ENCODE peak calls at places on chromosome 1, in nine cellular contexts. One of them, this sample, is unnamed.

GRCh38 chr1:184028854-184029623 is 8.5 kb downstream of the COLGALT2 start:
- DNase-seq in NB4: no peak
- DNase-seq in cardiac fibroblast: no peak
- DNase-seq in mesenchymal stem cell: no peak
- DNase-seq in H7: no peak
- DNase-seq in thoracic aorta: no peak
- DNase-seq in esophagus muscularis mucosa: no peak
- DNase-seq in left ventricle myocardium inferior: peak; percentile 47
- DNase-seq in PC-3: no peak
- DNase-seq in this sample: no peak

GRCh38 chr1:84300991-84301758 is at the start of gene SAMD13:
- DNase-seq in PC-3: peak; percentile 70
- DNase-seq in cardiac fibroblast: peak; percentile 84
- DNase-seq in left ventricle myocardium inferior: peak; percentile 47
- DNase-seq in H7: no peak
- DNase-seq in esophagus muscularis mucosa: no peak
- DNase-seq in NB4: peak; percentile 64
- DNase-seq in mesenchymal stem cell: peak; percentile 66
- DNase-seq in thoracic aorta: peak; percentile 30
- DNase-seq in this sample: peak; percentile 63

GRCh38 chr1:185704181-185704580 is 30.0 kb upstream of the HMCN1 start:
- DNase-seq in esophagus muscularis mucosa: no peak
- DNase-seq in cardiac fibroblast: no peak
- DNase-seq in NB4: no peak
- DNase-seq in PC-3: no peak
- DNase-seq in left ventricle myocardium inferior: no peak
- DNase-seq in H7: no peak
- DNase-seq in mesenchymal stem cell: no peak
- DNase-seq in thoracic aorta: no peak
- DNase-seq in this sample: no peak

GRCh38 chr1:115098979-115099692 is 9.8 kb upstream of the TSPAN2 start:
- DNase-seq in NB4: peak; percentile 79
- DNase-seq in left ventricle myocardium inferior: no peak
- DNase-seq in cardiac fibroblast: peak; percentile 32
- DNase-seq in PC-3: peak; percentile 82
- DNase-seq in mesenchymal stem cell: no peak
- DNase-seq in esophagus muscularis mucosa: no peak
- DNase-seq in thoracic aorta: no peak
- DNase-seq in H7: no peak
- DNase-seq in this sample: peak; percentile 70

GRCh38 chr1:117656202-117656641 is 50.4 kb downstream of the TENT5C start:
- DNase-seq in NB4: no peak
- DNase-seq in cardiac fibroblast: no peak
- DNase-seq in esophagus muscularis mucosa: no peak
- DNase-seq in left ventricle myocardium inferior: no peak
- DNase-seq in thoracic aorta: no peak
- DNase-seq in mesenchymal stem cell: no peak
- DNase-seq in H7: no peak
- DNase-seq in PC-3: no peak
- DNase-seq in this sample: no peak

GRCh38 chr1:157150631-157151030 is 12.4 kb upstream of the ETV3 start:
- DNase-seq in PC-3: no peak
- DNase-seq in thoracic aorta: no peak
- DNase-seq in left ventricle myocardium inferior: no peak
- DNase-seq in esophagus muscularis mucosa: no peak
- DNase-seq in mesenchymal stem cell: no peak
- DNase-seq in H7: no peak
- DNase-seq in cardiac fibroblast: no peak
- DNase-seq in NB4: no peak
- DNase-seq in this sample: no peak

GRCh38 chr1:22639286-22639685 is 2.9 kb downstream of the C1QA start:
- DNase-seq in esophagus muscularis mucosa: no peak
- DNase-seq in PC-3: no peak
- DNase-seq in NB4: peak; percentile 53
- DNase-seq in thoracic aorta: no peak
- DNase-seq in cardiac fibroblast: peak; percentile 27
- DNase-seq in H7: peak; percentile 94
- DNase-seq in left ventricle myocardium inferior: peak; percentile 27
- DNase-seq in mesenchymal stem cell: peak; percentile 74
- DNase-seq in this sample: no peak

GRCh38 chr1:211788626-211789025 is 41.9 kb downstream of the LPGAT1 start:
- DNase-seq in H7: no peak
- DNase-seq in esophagus muscularis mucosa: no peak
- DNase-seq in thoracic aorta: no peak
- DNase-seq in mesenchymal stem cell: peak; percentile 68
- DNase-seq in NB4: no peak
- DNase-seq in cardiac fibroblast: peak; percentile 19
- DNase-seq in left ventricle myocardium inferior: no peak
- DNase-seq in PC-3: no peak
- DNase-seq in this sample: no peak

GRCh38 chr1:207826557-207827487 is 75.0 kb downstream of the CD46 start:
- DNase-seq in left ventricle myocardium inferior: no peak
- DNase-seq in PC-3: peak; percentile 64
- DNase-seq in mesenchymal stem cell: peak; percentile 34
- DNase-seq in cardiac fibroblast: no peak
- DNase-seq in thoracic aorta: no peak
- DNase-seq in H7: no peak
- DNase-seq in NB4: peak; percentile 27
- DNase-seq in esophagus muscularis mucosa: no peak
- DNase-seq in this sample: peak; percentile 47

GRCh38 chr1:154453577-154454352 is 48.3 kb upstream of the TDRD10 start:
- DNase-seq in cardiac fibroblast: peak; percentile 80
- DNase-seq in esophagus muscularis mucosa: no peak
- DNase-seq in mesenchymal stem cell: peak; percentile 38
- DNase-seq in NB4: peak; percentile 73
- DNase-seq in H7: no peak
- DNase-seq in left ventricle myocardium inferior: no peak
- DNase-seq in thoracic aorta: no peak
- DNase-seq in PC-3: peak; percentile 31
- DNase-seq in this sample: peak; percentile 84

GRCh38 chr1:93692451-93692861 is 10.8 kb upstream of the BCAR3 start:
- DNase-seq in left ventricle myocardium inferior: no peak
- DNase-seq in cardiac fibroblast: no peak
- DNase-seq in thoracic aorta: no peak
- DNase-seq in PC-3: peak; percentile 87
- DNase-seq in NB4: no peak
- DNase-seq in H7: no peak
- DNase-seq in esophagus muscularis mucosa: no peak
- DNase-seq in mesenchymal stem cell: no peak
- DNase-seq in this sample: peak; percentile 84

GRCh38 chr1:91948501-91949355 is 473 bp upstream of the BRDT start:
- DNase-seq in left ventricle myocardium inferior: no peak
- DNase-seq in PC-3: no peak
- DNase-seq in H7: peak; percentile 43
- DNase-seq in cardiac fibroblast: no peak
- DNase-seq in NB4: peak; percentile 2
- DNase-seq in mesenchymal stem cell: no peak
- DNase-seq in esophagus muscularis mucosa: no peak
- DNase-seq in thoracic aorta: no peak
- DNase-seq in this sample: no peak

DNA sequence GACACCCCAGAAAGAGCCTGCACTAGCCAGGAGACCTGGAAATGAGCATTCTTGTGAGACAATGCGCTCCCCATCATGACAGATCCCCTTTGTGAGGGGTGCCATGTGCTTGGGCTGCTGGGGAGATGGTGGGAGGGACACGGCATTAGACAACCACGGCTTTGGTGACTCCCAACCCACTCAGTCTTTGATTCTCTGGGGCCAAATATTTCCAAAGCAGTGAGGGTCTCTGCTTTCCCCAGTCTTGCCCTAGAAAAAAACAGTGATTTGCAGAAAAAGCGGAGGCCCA is 10.2 kb downstream of the SLC45A3 start:
- DNase-seq in thoracic aorta: no peak
- DNase-seq in esophagus muscularis mucosa: no peak
- DNase-seq in H7: no peak
- DNase-seq in NB4: no peak
- DNase-seq in PC-3: no peak
- DNase-seq in cardiac fibroblast: no peak
- DNase-seq in mesenchymal stem cell: no peak
- DNase-seq in left ventricle myocardium inferior: no peak
- DNase-seq in this sample: no peak
- H3K4me3 ChIP-seq in thoracic aorta: no peak overlapping the region
- H3K4me3 ChIP-seq in esophagus muscularis mucosa: no peak overlapping the region
- H3K4me3 ChIP-seq in H7: no peak overlapping the region
- H3K4me3 ChIP-seq in NB4: no peak overlapping the region
- H3K4me3 ChIP-seq in PC-3: no peak overlapping the region
- H3K4me3 ChIP-seq in cardiac fibroblast: no peak overlapping the region
- H3K4me3 ChIP-seq in mesenchymal stem cell: no peak overlapping the region
- H3K4me3 ChIP-seq in left ventricle myocardium inferior: no peak overlapping the region
- H3K4me3 ChIP-seq in this sample: no peak overlapping the region

GRCh38 chr1:113868387-113869083 is 3.0 kb downstream of the PTPN22 start:
- DNase-seq in NB4: peak; percentile 19
- DNase-seq in esophagus muscularis mucosa: no peak
- DNase-seq in thoracic aorta: no peak
- DNase-seq in mesenchymal stem cell: no peak
- DNase-seq in PC-3: peak; percentile 68
- DNase-seq in cardiac fibroblast: peak; percentile 9
- DNase-seq in H7: no peak
- DNase-seq in left ventricle myocardium inferior: no peak
- DNase-seq in this sample: peak; percentile 84

GRCh38 chr1:113870778-113871177 is 734 bp downstream of the PTPN22 start:
- DNase-seq in cardiac fibroblast: no peak
- DNase-seq in left ventricle myocardium inferior: no peak
- DNase-seq in esophagus muscularis mucosa: no peak
- DNase-seq in PC-3: no peak
- DNase-seq in thoracic aorta: no peak
- DNase-seq in NB4: no peak
- DNase-seq in H7: no peak
- DNase-seq in mesenchymal stem cell: no peak
- DNase-seq in this sample: no peak

GRCh38 chr1:113874017-113874879 is 2.7 kb upstream of the PTPN22 start:
- DNase-seq in H7: peak; percentile 18
- DNase-seq in cardiac fibroblast: peak; percentile 49
- DNase-seq in thoracic aorta: no peak
- DNase-seq in PC-3: peak; percentile 61
- DNase-seq in NB4: peak; percentile 71
- DNase-seq in mesenchymal stem cell: no peak
- DNase-seq in left ventricle myocardium inferior: no peak
- DNase-seq in esophagus muscularis mucosa: no peak
- DNase-seq in this sample: peak; percentile 88

GRCh38 chr1:113872219-113872934 is 865 bp upstream of the PTPN22 start:
- DNase-seq in left ventricle myocardium inferior: no peak
- DNase-seq in cardiac fibroblast: peak; percentile 52
- DNase-seq in mesenchymal stem cell: no peak
- DNase-seq in NB4: peak; percentile 78
- DNase-seq in H7: no peak
- DNase-seq in PC-3: no peak
- DNase-seq in thoracic aorta: no peak
- DNase-seq in esophagus muscularis mucosa: no peak
- DNase-seq in this sample: no peak

DNA sequence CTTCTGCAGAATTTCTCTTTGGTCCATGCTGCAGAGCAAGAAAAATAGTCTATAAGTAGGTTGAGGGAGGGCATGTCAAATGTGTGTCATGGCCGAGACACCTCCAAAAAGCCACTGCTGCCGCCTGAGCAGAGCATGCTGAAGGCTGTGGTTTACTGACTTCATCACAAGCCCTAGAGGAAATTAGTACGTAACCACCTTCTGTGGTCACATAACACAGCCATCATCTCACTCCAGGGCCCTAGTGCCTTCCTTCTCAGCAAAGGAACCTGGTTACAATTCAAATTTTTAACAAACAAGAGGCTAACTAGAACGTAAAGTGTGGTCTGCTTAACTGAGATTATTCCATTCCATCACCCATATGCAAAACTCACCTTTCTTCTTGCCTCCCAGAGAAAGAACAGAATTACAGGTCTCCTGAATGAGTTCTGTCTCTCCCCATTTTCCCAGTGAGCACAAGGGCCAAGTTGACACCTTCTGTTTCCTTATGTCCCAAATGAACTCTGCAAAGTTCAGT is at the start of gene PTPN22:
- DNase-seq in thoracic aorta: no peak
- DNase-seq in PC-3: peak; percentile 57
- DNase-seq in cardiac fibroblast: peak; percentile 64
- DNase-seq in NB4: peak; percentile 94
- DNase-seq in esophagus muscularis mucosa: no peak
- DNase-seq in left ventricle myocardium inferior: no peak
- DNase-seq in mesenchymal stem cell: peak; percentile 53
- DNase-seq in H7: no peak
- DNase-seq in this sample: peak; percentile 75
- H3K4me3 ChIP-seq in thoracic aorta: peak within 1 kb of the TSS; percentile 56
- H3K4me3 ChIP-seq in PC-3: no peak within 1 kb of the TSS
- H3K4me3 ChIP-seq in cardiac fibroblast: no peak within 1 kb of the TSS
- H3K4me3 ChIP-seq in NB4: peak within 1 kb of the TSS; percentile 79
- H3K4me3 ChIP-seq in esophagus muscularis mucosa: no peak within 1 kb of the TSS
- H3K4me3 ChIP-seq in left ventricle myocardium inferior: no peak within 1 kb of the TSS
- H3K4me3 ChIP-seq in mesenchymal stem cell: no peak within 1 kb of the TSS
- H3K4me3 ChIP-seq in H7: no peak within 1 kb of the TSS
- H3K4me3 ChIP-seq in this sample: no peak within 1 kb of the TSS

GRCh38 chr1:99133759-99134158 is 129.1 kb upstream of the PLPPR5 start:
- DNase-seq in mesenchymal stem cell: no peak
- DNase-seq in esophagus muscularis mucosa: no peak
- DNase-seq in H7: no peak
- DNase-seq in thoracic aorta: no peak
- DNase-seq in left ventricle myocardium inferior: no peak
- DNase-seq in PC-3: no peak
- DNase-seq in NB4: no peak
- DNase-seq in cardiac fibroblast: no peak
- DNase-seq in this sample: peak; percentile 0

GRCh38 chr1:99139876-99140275 is 124.4 kb upstream of the PLPPR4 start:
- DNase-seq in left ventricle myocardium inferior: no peak
- DNase-seq in mesenchymal stem cell: no peak
- DNase-seq in cardiac fibroblast: no peak
- DNase-seq in NB4: no peak
- DNase-seq in H7: no peak
- DNase-seq in thoracic aorta: no peak
- DNase-seq in PC-3: no peak
- DNase-seq in esophagus muscularis mucosa: no peak
- DNase-seq in this sample: no peak

DNA sequence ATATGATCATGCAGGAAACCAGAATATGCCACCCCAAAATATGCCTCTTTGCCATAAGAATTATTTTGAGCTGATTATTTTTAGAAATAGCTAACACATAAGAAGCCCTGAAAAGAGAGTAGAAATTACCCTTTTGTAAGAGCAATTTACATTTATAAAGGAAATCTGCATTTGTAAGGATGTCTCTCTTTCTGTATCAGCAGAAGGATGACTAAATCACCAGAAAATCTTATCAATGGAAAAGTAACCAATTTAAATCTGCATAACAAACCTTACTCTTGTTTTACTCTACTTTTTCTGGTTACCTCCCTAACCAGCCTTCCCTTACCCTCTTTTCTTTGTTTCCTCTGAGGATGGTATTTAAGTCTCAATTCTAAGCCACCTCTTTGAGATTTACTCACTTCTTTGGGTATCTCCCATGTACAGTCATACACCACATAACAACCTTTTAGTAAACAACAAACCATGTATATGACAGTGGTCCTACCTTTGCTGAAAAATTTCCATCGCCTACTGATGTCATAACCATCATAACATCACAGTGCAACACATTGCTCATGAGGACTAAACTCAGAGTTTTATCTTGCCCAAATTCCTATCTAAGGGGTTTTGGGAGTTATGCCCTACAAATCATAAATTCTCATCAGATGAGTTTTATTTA is 126.6 kb upstream of the PLPPR4 start:
- DNase-seq in thoracic aorta: no peak
- DNase-seq in esophagus muscularis mucosa: no peak
- DNase-seq in H7: peak; percentile 7
- DNase-seq in left ventricle myocardium inferior: no peak
- DNase-seq in mesenchymal stem cell: no peak
- DNase-seq in cardiac fibroblast: no peak
- DNase-seq in NB4: no peak
- DNase-seq in PC-3: no peak
- DNase-seq in this sample: no peak
- H3K4me3 ChIP-seq in thoracic aorta: no peak overlapping the region
- H3K4me3 ChIP-seq in esophagus muscularis mucosa: no peak overlapping the region
- H3K4me3 ChIP-seq in H7: no peak overlapping the region
- H3K4me3 ChIP-seq in left ventricle myocardium inferior: no peak overlapping the region
- H3K4me3 ChIP-seq in mesenchymal stem cell: no peak overlapping the region
- H3K4me3 ChIP-seq in cardiac fibroblast: no peak overlapping the region
- H3K4me3 ChIP-seq in NB4: no peak overlapping the region
- H3K4me3 ChIP-seq in PC-3: no peak overlapping the region
- H3K4me3 ChIP-seq in this sample: no peak overlapping the region

GRCh38 chr1:237042467-237042891 is 495 bp downstream of the RYR2 start:
- DNase-seq in H7: peak; percentile 69
- DNase-seq in left ventricle myocardium inferior: no peak
- DNase-seq in thoracic aorta: no peak
- DNase-seq in esophagus muscularis mucosa: no peak
- DNase-seq in mesenchymal stem cell: no peak
- DNase-seq in NB4: no peak
- DNase-seq in PC-3: no peak
- DNase-seq in cardiac fibroblast: no peak
- DNase-seq in this sample: no peak
- H3K4me3 ChIP-seq in H7: peak overlapping the region; percentile 89
- H3K4me3 ChIP-seq in left ventricle myocardium inferior: peak overlapping the region; percentile 77
- H3K4me3 ChIP-seq in thoracic aorta: peak overlapping the region; percentile 88
- H3K4me3 ChIP-seq in esophagus muscularis mucosa: peak overlapping the region; percentile 80
- H3K4me3 ChIP-seq in mesenchymal stem cell: peak overlapping the region; percentile 4
- H3K4me3 ChIP-seq in NB4: no peak overlapping the region
- H3K4me3 ChIP-seq in PC-3: no peak overlapping the region
- H3K4me3 ChIP-seq in cardiac fibroblast: peak overlapping the region; percentile 43
- H3K4me3 ChIP-seq in this sample: no peak overlapping the region

This sample was measured in bronchial epithelial cell.